ENCODE peak calls at places on chromosomes 7 and 10, in ten cellular contexts. One of them, this sample, is unnamed.

GRCh38 chr10:102802920-102803534 is 34.2 kb downstream of the CYP17A1 start:
- DNase-seq in lower lobe of right lung: no peak
- DNase-seq in AG10803: peak
- DNase-seq in AG09309: peak
- DNase-seq in astrocyte: peak
- DNase-seq in T-helper 9 cell: no peak
- DNase-seq in activated CD8-positive, alpha-beta memory T cell treated with anti-CD3 and anti-CD28 coated beads, Interleukin-2, amount 50 U/mL, for 48 hours: no peak
- DNase-seq in GM06990: no peak
- DNase-seq in BJ: peak
- DNase-seq in GM04504: peak
- DNase-seq in this sample: no peak

GRCh38 chr7:144584741-144585140 is 181.2 kb upstream of the NOBOX start:
- DNase-seq in BJ: no peak
- DNase-seq in AG10803: no peak
- DNase-seq in T-helper 9 cell: no peak
- DNase-seq in GM04504: no peak
- DNase-seq in astrocyte: no peak
- DNase-seq in lower lobe of right lung: no peak
- DNase-seq in GM06990: no peak
- DNase-seq in AG09309: no peak
- DNase-seq in activated CD8-positive, alpha-beta memory T cell treated with anti-CD3 and anti-CD28 coated beads, Interleukin-2, amount 50 U/mL, for 48 hours: no peak
- DNase-seq in this sample: no peak

GRCh38 chr10:62019685-62020361 is 118.3 kb downstream of the ARID5B start:
- DNase-seq in GM06990: no peak
- DNase-seq in astrocyte: no peak
- DNase-seq in AG10803: peak
- DNase-seq in AG09309: no peak
- DNase-seq in GM04504: no peak
- DNase-seq in activated CD8-positive, alpha-beta memory T cell treated with anti-CD3 and anti-CD28 coated beads, Interleukin-2, amount 50 U/mL, for 48 hours: no peak
- DNase-seq in T-helper 9 cell: no peak
- DNase-seq in BJ: no peak
- DNase-seq in lower lobe of right lung: no peak
- DNase-seq in this sample: no peak

GRCh38 chr7:18293759-18294158 is 201.8 kb upstream of the HDAC9 start:
- DNase-seq in T-helper 9 cell: no peak
- DNase-seq in GM06990: no peak
- DNase-seq in AG10803: no peak
- DNase-seq in lower lobe of right lung: no peak
- DNase-seq in astrocyte: no peak
- DNase-seq in AG09309: no peak
- DNase-seq in BJ: no peak
- DNase-seq in activated CD8-positive, alpha-beta memory T cell treated with anti-CD3 and anti-CD28 coated beads, Interleukin-2, amount 50 U/mL, for 48 hours: no peak
- DNase-seq in GM04504: no peak
- DNase-seq in this sample: no peak

GRCh38 chr10:101436302-101436701 is 82.3 kb downstream of the BTRC start:
- DNase-seq in GM04504: no peak
- DNase-seq in lower lobe of right lung: no peak
- DNase-seq in GM06990: no peak
- DNase-seq in T-helper 9 cell: no peak
- DNase-seq in AG10803: no peak
- DNase-seq in activated CD8-positive, alpha-beta memory T cell treated with anti-CD3 and anti-CD28 coated beads, Interleukin-2, amount 50 U/mL, for 48 hours: no peak
- DNase-seq in AG09309: no peak
- DNase-seq in astrocyte: no peak
- DNase-seq in BJ: no peak
- DNase-seq in this sample: no peak

GRCh38 chr10:43689618-43689954 is 40.9 kb upstream of the ZNF32 start:
- DNase-seq in AG09309: no peak
- DNase-seq in T-helper 9 cell: no peak
- DNase-seq in GM06990: no peak
- DNase-seq in AG10803: peak
- DNase-seq in GM04504: no peak
- DNase-seq in lower lobe of right lung: peak
- DNase-seq in astrocyte: peak
- DNase-seq in BJ: no peak
- DNase-seq in activated CD8-positive, alpha-beta memory T cell treated with anti-CD3 and anti-CD28 coated beads, Interleukin-2, amount 50 U/mL, for 48 hours: peak
- DNase-seq in this sample: no peak

GRCh38 chr7:28700790-28701203 is 257.3 kb downstream of the TRIL start:
- DNase-seq in GM04504: no peak
- DNase-seq in GM06990: no peak
- DNase-seq in T-helper 9 cell: no peak
- DNase-seq in activated CD8-positive, alpha-beta memory T cell treated with anti-CD3 and anti-CD28 coated beads, Interleukin-2, amount 50 U/mL, for 48 hours: no peak
- DNase-seq in lower lobe of right lung: no peak
- DNase-seq in AG09309: no peak
- DNase-seq in AG10803: no peak
- DNase-seq in astrocyte: peak
- DNase-seq in BJ: no peak
- DNase-seq in this sample: no peak

GRCh38 chr7:46755120-46756034 is 826.5 kb downstream of the TNS3 start:
- DNase-seq in lower lobe of right lung: no peak
- DNase-seq in BJ: no peak
- DNase-seq in activated CD8-positive, alpha-beta memory T cell treated with anti-CD3 and anti-CD28 coated beads, Interleukin-2, amount 50 U/mL, for 48 hours: no peak
- DNase-seq in astrocyte: no peak
- DNase-seq in GM06990: no peak
- DNase-seq in GM04504: no peak
- DNase-seq in T-helper 9 cell: no peak
- DNase-seq in AG09309: no peak
- DNase-seq in AG10803: no peak
- DNase-seq in this sample: no peak

GRCh38 chr7:41175435-41175834 is 527.5 kb downstream of the INHBA start:
- DNase-seq in lower lobe of right lung: no peak
- DNase-seq in activated CD8-positive, alpha-beta memory T cell treated with anti-CD3 and anti-CD28 coated beads, Interleukin-2, amount 50 U/mL, for 48 hours: no peak
- DNase-seq in AG10803: no peak
- DNase-seq in BJ: no peak
- DNase-seq in T-helper 9 cell: no peak
- DNase-seq in GM06990: no peak
- DNase-seq in GM04504: no peak
- DNase-seq in AG09309: no peak
- DNase-seq in astrocyte: no peak
- DNase-seq in this sample: no peak

GRCh38 chr7:149854611-149855367 is 16.6 kb downstream of the ZNF862 start:
- DNase-seq in GM06990: no peak
- DNase-seq in AG10803: peak
- DNase-seq in astrocyte: peak
- DNase-seq in T-helper 9 cell: no peak
- DNase-seq in GM04504: peak
- DNase-seq in AG09309: no peak
- DNase-seq in BJ: no peak
- DNase-seq in activated CD8-positive, alpha-beta memory T cell treated with anti-CD3 and anti-CD28 coated beads, Interleukin-2, amount 50 U/mL, for 48 hours: no peak
- DNase-seq in lower lobe of right lung: peak
- DNase-seq in this sample: no peak

GRCh38 chr10:101007915-101008822 is 8.6 kb downstream of the LZTS2 start:
- DNase-seq in GM06990: no peak
- DNase-seq in AG09309: no peak
- DNase-seq in lower lobe of right lung: no peak
- DNase-seq in T-helper 9 cell: no peak
- DNase-seq in astrocyte: no peak
- DNase-seq in activated CD8-positive, alpha-beta memory T cell treated with anti-CD3 and anti-CD28 coated beads, Interleukin-2, amount 50 U/mL, for 48 hours: no peak
- DNase-seq in GM04504: no peak
- DNase-seq in AG10803: no peak
- DNase-seq in BJ: no peak
- DNase-seq in this sample: no peak

GRCh38 chr10:28986117-28986792 is 302.6 kb upstream of the LYZL1 start:
- DNase-seq in AG10803: peak
- DNase-seq in lower lobe of right lung: no peak
- DNase-seq in GM04504: no peak
- DNase-seq in GM06990: no peak
- DNase-seq in BJ: no peak
- DNase-seq in activated CD8-positive, alpha-beta memory T cell treated with anti-CD3 and anti-CD28 coated beads, Interleukin-2, amount 50 U/mL, for 48 hours: no peak
- DNase-seq in AG09309: no peak
- DNase-seq in astrocyte: peak
- DNase-seq in T-helper 9 cell: no peak
- DNase-seq in this sample: no peak

GRCh38 chr10:16856567-16856966 is 39.3 kb upstream of the RSU1 start:
- DNase-seq in activated CD8-positive, alpha-beta memory T cell treated with anti-CD3 and anti-CD28 coated beads, Interleukin-2, amount 50 U/mL, for 48 hours: no peak
- DNase-seq in AG10803: no peak
- DNase-seq in lower lobe of right lung: no peak
- DNase-seq in astrocyte: peak
- DNase-seq in GM04504: no peak
- DNase-seq in BJ: no peak
- DNase-seq in T-helper 9 cell: no peak
- DNase-seq in AG09309: no peak
- DNase-seq in GM06990: no peak
- DNase-seq in this sample: no peak

GRCh38 chr10:24872049-24872789 is 80.2 kb downstream of the PRTFDC1 start:
- DNase-seq in GM06990: no peak
- DNase-seq in T-helper 9 cell: no peak
- DNase-seq in astrocyte: peak
- DNase-seq in BJ: no peak
- DNase-seq in AG09309: no peak
- DNase-seq in lower lobe of right lung: no peak
- DNase-seq in GM04504: no peak
- DNase-seq in AG10803: no peak
- DNase-seq in activated CD8-positive, alpha-beta memory T cell treated with anti-CD3 and anti-CD28 coated beads, Interleukin-2, amount 50 U/mL, for 48 hours: no peak
- DNase-seq in this sample: no peak

GRCh38 chr10:16384064-16384463 is 52.7 kb upstream of the PTER start:
- DNase-seq in GM04504: no peak
- DNase-seq in astrocyte: no peak
- DNase-seq in activated CD8-positive, alpha-beta memory T cell treated with anti-CD3 and anti-CD28 coated beads, Interleukin-2, amount 50 U/mL, for 48 hours: no peak
- DNase-seq in BJ: no peak
- DNase-seq in AG09309: no peak
- DNase-seq in AG10803: no peak
- DNase-seq in GM06990: no peak
- DNase-seq in T-helper 9 cell: no peak
- DNase-seq in lower lobe of right lung: no peak
- DNase-seq in this sample: no peak

GRCh38 chr7:103447073-103447960 is 1.3 kb upstream of the SLC26A5 start:
- DNase-seq in lower lobe of right lung: no peak
- DNase-seq in T-helper 9 cell: peak
- DNase-seq in BJ: no peak
- DNase-seq in GM06990: peak
- DNase-seq in AG10803: peak
- DNase-seq in astrocyte: peak
- DNase-seq in AG09309: no peak
- DNase-seq in activated CD8-positive, alpha-beta memory T cell treated with anti-CD3 and anti-CD28 coated beads, Interleukin-2, amount 50 U/mL, for 48 hours: peak
- DNase-seq in GM04504: peak
- DNase-seq in this sample: peak

GRCh38 chr10:29443745-29444523 is 155.1 kb downstream of the LYZL1 start:
- DNase-seq in lower lobe of right lung: no peak
- DNase-seq in AG09309: no peak
- DNase-seq in GM06990: no peak
- DNase-seq in T-helper 9 cell: no peak
- DNase-seq in astrocyte: peak
- DNase-seq in activated CD8-positive, alpha-beta memory T cell treated with anti-CD3 and anti-CD28 coated beads, Interleukin-2, amount 50 U/mL, for 48 hours: no peak
- DNase-seq in GM04504: no peak
- DNase-seq in AG10803: no peak
- DNase-seq in BJ: no peak
- DNase-seq in this sample: no peak

GRCh38 chr7:100694196-100694745 is at the start of gene GIGYF1:
- DNase-seq in GM06990: peak
- DNase-seq in lower lobe of right lung: peak
- DNase-seq in AG09309: no peak
- DNase-seq in T-helper 9 cell: peak
- DNase-seq in BJ: no peak
- DNase-seq in GM04504: no peak
- DNase-seq in astrocyte: peak
- DNase-seq in activated CD8-positive, alpha-beta memory T cell treated with anti-CD3 and anti-CD28 coated beads, Interleukin-2, amount 50 U/mL, for 48 hours: peak
- DNase-seq in AG10803: peak
- DNase-seq in this sample: peak